ENCODE peak calls at places on chromosomes 2 and 18, in nine cellular contexts. O is skeletal muscle cell, P is right atrium auricular region, Y is brain microvascular endothelial cell, A is small intestine, K is sigmoid colon, N is right lobe of liver, F is HL-60, D is neural progenitor cell. H is an unnamed sample.

GRCh38 chr2:217105733-217106649 is 246.1 kb upstream of the TNP1 start:
- DNase-seq in O (peak; percentile 81), P (no peak), Y (peak; percentile 88), A (no peak), K (no peak), N (no peak), F (no peak), D (no peak), H (peak; percentile 95)

GRCh38 chr2:58601017-58601416 is 359.9 kb upstream of the FANCL start:
- DNase-seq in O (peak; percentile 32), P (no peak), Y (peak; percentile 34), A (no peak), K (no peak), N (no peak), F (peak; percentile 7), D (no peak), H (peak; percentile 97)

GRCh38 chr18:3721771-3722661 is 272.0 kb downstream of the TGIF1 start:
- DNase-seq in O (no peak), P (no peak), Y (no peak), A (peak; percentile 76), K (no peak), N (no peak), F (peak; percentile 77), D (no peak), H (no peak)

GRCh38 chr2:75337040-75337439 is 137.7 kb upstream of the TACR1 start:
- DNase-seq in O (no peak), P (no peak), Y (no peak), A (no peak), K (no peak), N (no peak), F (no peak), D (no peak), H (no peak)

GRCh38 chr2:134706587-134707329 is 12.0 kb downstream of the TMEM163 start:
- DNase-seq in O (no peak), P (no peak), Y (no peak), A (no peak), K (no peak), N (no peak), F (no peak), D (no peak), H (no peak)

GRCh38 chr2:25049422-25049821 is 7.5 kb downstream of the EFR3B start:
- DNase-seq in O (no peak), P (no peak), Y (no peak), A (no peak), K (no peak), N (no peak), F (no peak), D (no peak), H (no peak)

GRCh38 chr2:48508461-48509124 is 21.4 kb upstream of the STON1 start:
- DNase-seq in O (no peak), P (no peak), Y (peak; percentile 63), A (no peak), K (no peak), N (no peak), F (peak; percentile 38), D (peak; percentile 66), H (peak; percentile 67)

GRCh38 chr2:7427293-7428060 is 510.3 kb downstream of the RNF144A start:
- DNase-seq in O (peak; percentile 11), P (no peak), Y (peak; percentile 35), A (peak; percentile 58), K (no peak), N (no peak), F (no peak), D (peak; percentile 82), H (peak; percentile 51)

GRCh38 chr2:170181602-170182001 is 3.7 kb downstream of the MYO3B start:
- DNase-seq in O (no peak), P (no peak), Y (no peak), A (no peak), K (no peak), N (no peak), F (no peak), D (no peak), H (no peak)

GRCh38 chr2:237694423-237695194 is 67.2 kb downstream of the LRRFIP1 start:
- DNase-seq in O (no peak), P (no peak), Y (no peak), A (no peak), K (peak; percentile 69), N (no peak), F (no peak), D (no peak), H (no peak)

GRCh38 chr2:42101641-42102605 is 54.1 kb downstream of the PKDCC start:
- DNase-seq in O (peak; percentile 78), P (no peak), Y (peak; percentile 85), A (peak; percentile 62), K (peak; percentile 86), N (peak; percentile 80), F (peak; percentile 56), D (peak; percentile 52), H (peak; percentile 65)
- H3K4me3 ChIP-seq in O (no peak overlapping the region), P (peak overlapping the region; percentile 33), Y (peak overlapping the region; percentile 26), A (no peak overlapping the region), K (peak overlapping the region; percentile 49), N (peak overlapping the region; percentile 48), F (peak overlapping the region; percentile 5), D (peak overlapping the region; percentile 38), H (peak overlapping the region; percentile 24)

DNA sequence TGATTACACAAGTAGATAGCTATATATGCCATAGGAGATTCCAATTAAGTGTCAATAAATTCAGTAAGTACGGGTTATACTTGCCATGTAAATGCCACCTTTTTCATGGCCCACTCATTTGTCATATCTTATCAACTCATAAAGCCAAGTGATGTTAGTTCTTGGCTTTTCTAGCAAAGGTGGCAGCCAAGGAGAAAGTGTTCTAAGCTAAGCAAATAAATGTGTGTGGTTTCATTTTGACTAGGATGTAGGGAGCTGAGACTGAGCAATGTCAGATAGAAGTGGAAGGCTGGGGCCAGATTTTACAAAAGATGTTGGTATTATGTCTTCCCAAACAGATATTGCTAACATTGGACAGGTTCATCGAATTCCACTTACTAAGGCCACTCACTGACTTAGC is 952.0 kb downstream of the SLC4A3 start:
- DNase-seq in O (no peak), P (no peak), Y (no peak), A (no peak), K (no peak), N (no peak), F (no peak), D (no peak), H (no peak)
- H3K4me3 ChIP-seq in O (no peak overlapping the region), P (no peak overlapping the region), Y (no peak overlapping the region), A (no peak overlapping the region), K (no peak overlapping the region), N (no peak overlapping the region), F (no peak overlapping the region), D (no peak overlapping the region), H (no peak overlapping the region)

DNA sequence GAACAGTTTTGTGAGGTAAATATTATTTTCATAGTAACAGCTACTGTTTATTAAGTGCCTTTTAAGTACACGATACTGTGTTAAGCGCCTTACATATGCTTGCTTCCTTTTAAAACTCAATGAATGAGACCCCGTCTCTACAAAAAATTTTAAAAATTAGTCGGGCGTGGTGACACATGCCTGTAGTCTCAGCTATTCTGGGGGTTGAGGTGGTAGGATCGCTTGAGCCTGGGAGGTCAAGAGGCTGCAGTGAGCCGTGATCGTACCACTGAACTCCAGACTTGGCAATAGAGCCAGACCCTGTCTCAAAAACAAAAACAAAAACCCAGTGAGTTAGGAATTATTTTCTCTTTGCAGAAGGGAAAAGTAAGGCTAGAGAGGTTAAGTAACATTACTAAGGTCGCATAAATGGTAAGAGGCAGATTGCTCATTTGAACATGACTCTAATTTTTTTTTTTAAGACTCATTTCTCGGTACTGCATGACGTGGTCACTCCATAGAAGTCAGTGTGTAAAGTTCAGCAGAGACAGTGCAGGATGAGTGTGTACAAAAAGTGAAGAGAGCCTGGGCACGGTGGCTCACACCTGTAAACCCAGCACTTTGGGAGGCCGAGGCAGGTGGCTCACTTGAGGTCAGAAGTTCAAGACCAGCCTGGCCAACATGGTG is 1.1 kb downstream of the METAP1D start:
- DNase-seq in O (no peak), P (no peak), Y (no peak), A (no peak), K (no peak), N (no peak), F (no peak), D (no peak), H (no peak)
- H3K4me3 ChIP-seq in O (peak overlapping the region; percentile 72), P (no peak overlapping the region), Y (no peak overlapping the region), A (no peak overlapping the region), K (peak overlapping the region; percentile 64), N (no peak overlapping the region), F (peak overlapping the region; percentile 51), D (peak overlapping the region; percentile 81), H (peak overlapping the region; percentile 87)

DNA sequence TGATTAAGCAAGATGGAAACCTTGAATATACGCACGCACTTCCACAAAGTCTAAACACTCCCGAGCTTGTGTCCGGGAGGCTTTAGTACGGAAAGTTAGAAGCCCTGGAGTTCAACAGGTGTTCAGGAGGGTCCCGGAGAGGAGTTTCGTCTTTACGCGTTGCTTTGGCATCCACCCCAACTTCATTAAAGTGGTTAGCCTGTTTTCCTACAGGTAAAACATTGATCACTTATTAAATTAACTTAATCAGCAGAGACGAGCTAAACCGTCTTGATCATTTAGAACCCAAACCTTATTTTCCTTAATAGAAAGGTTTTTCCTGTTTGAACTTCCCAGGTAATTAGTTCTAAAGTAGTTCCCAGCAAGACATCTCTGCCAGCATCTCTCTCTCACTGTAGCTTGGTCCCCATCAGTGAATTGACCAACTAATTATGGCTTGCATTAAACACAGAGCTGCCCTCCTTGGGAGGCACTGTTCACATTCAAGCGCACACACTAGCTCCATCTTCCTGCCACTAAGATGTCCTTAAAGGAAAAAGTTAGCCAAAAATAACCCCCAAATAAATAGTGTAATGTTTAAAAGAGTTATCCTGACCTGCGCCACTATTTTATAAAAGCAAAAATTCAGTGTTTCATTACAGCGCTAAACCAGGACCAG is 1.4 kb downstream of the NPAS2 start:
- DNase-seq in O (no peak), P (no peak), Y (no peak), A (no peak), K (no peak), N (no peak), F (no peak), D (peak; percentile 29), H (no peak)
- H3K4me3 ChIP-seq in O (peak overlapping the region; percentile 73), P (peak overlapping the region; percentile 80), Y (peak overlapping the region; percentile 89), A (no peak overlapping the region), K (peak overlapping the region; percentile 73), N (peak overlapping the region; percentile 60), F (no peak overlapping the region), D (peak overlapping the region; percentile 63), H (peak overlapping the region; percentile 58)

DNA sequence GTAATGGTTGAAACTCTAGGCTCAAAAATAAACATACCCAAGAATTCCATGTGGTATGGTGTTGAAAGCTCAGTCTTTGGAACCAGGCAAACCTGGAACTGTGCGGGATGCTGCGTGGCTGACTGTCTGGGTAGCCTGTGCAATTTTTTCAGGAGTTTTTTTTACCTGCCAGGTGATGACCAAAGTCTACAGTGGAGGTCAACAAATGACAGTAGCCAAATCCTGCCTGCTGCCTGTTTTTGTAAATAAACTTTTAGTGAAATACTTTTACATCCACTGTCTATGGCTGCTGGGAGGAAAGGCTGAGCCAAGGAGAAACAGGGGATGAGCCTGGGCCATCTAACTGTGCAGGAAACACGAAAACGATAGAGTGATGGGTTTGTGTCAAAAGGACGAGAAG is 240.6 kb downstream of the PIEZO2 start:
- DNase-seq in O (no peak), P (no peak), Y (no peak), A (no peak), K (no peak), N (peak; percentile 62), F (no peak), D (no peak), H (no peak)
- H3K4me3 ChIP-seq in O (no peak overlapping the region), P (no peak overlapping the region), Y (no peak overlapping the region), A (no peak overlapping the region), K (no peak overlapping the region), N (no peak overlapping the region), F (no peak overlapping the region), D (no peak overlapping the region), H (no peak overlapping the region)

DNA sequence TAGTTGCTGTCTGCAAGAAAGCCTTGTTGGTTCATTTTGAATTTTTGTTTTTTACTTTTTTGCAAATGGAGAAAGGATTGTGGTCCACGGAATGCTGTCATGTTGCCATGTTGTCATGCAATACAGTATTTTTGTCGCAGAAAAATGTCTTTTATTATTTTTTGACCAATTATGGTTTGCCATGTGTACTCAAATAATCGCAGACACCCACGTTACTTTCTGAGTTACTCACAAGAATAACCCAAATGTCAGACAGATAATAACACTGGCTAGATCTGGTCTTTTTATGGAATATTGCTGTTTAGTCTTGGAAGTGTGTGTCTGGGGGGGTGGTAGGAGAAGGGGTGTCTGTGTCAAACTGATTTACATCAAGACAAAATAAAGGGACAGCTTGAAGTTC is 188.9 kb downstream of the LTBP1 start:
- DNase-seq in O (no peak), P (no peak), Y (no peak), A (no peak), K (no peak), N (no peak), F (no peak), D (no peak), H (peak; percentile 10)
- H3K4me3 ChIP-seq in O (peak overlapping the region; percentile 73), P (peak overlapping the region; percentile 24), Y (peak overlapping the region; percentile 88), A (no peak overlapping the region), K (peak overlapping the region; percentile 53), N (no peak overlapping the region), F (no peak overlapping the region), D (no peak overlapping the region), H (no peak overlapping the region)